ENCODE peak calls at places on chromosomes 13 and 19, in five cellular contexts. One of them, this sample, is unnamed.

GRCh38 chr13:36030670-36031331 is 100.4 kb downstream of the DCLK1 start:
- DNase-seq in H1: no peak
- DNase-seq in K562: no peak
- DNase-seq in HepG2: no peak
- DNase-seq in GM12878: no peak
- DNase-seq in this sample: peak; percentile 20

GRCh38 chr19:41698746-41699230 is 9.6 kb upstream of the CEACAM5 start:
- DNase-seq in H1: no peak
- DNase-seq in GM12878: peak; percentile 13
- DNase-seq in K562: no peak
- DNase-seq in HepG2: no peak
- DNase-seq in this sample: no peak

GRCh38 chr19:32519023-32519422 is 62.0 kb upstream of the PDCD5 start:
- DNase-seq in GM12878: no peak
- DNase-seq in H1: no peak
- DNase-seq in HepG2: no peak
- DNase-seq in K562: no peak
- DNase-seq in this sample: no peak

GRCh38 chr19:58379276-58379675 is 1.6 kb downstream of the ZNF837 start:
- DNase-seq in GM12878: no peak
- DNase-seq in K562: no peak
- DNase-seq in H1: no peak
- DNase-seq in HepG2: no peak
- DNase-seq in this sample: no peak

GRCh38 chr13:113357529-113357928 is 6.4 kb downstream of the GRTP1 start:
- DNase-seq in HepG2: no peak
- DNase-seq in GM12878: no peak
- DNase-seq in H1: no peak
- DNase-seq in K562: no peak
- DNase-seq in this sample: no peak

GRCh38 chr13:97627566-97627965 is 193.6 kb downstream of the RAP2A start:
- DNase-seq in HepG2: peak; percentile 50
- DNase-seq in GM12878: no peak
- DNase-seq in H1: no peak
- DNase-seq in K562: peak; percentile 10
- DNase-seq in this sample: no peak

GRCh38 chr13:48942131-48942530 is 33.6 kb upstream of the FNDC3A start:
- DNase-seq in GM12878: no peak
- DNase-seq in K562: no peak
- DNase-seq in H1: no peak
- DNase-seq in HepG2: no peak
- DNase-seq in this sample: no peak

GRCh38 chr19:50198431-50199253 is 4.8 kb upstream of the MYH14 start:
- DNase-seq in H1: no peak
- DNase-seq in HepG2: no peak
- DNase-seq in K562: no peak
- DNase-seq in GM12878: no peak
- DNase-seq in this sample: no peak

GRCh38 chr13:52345048-52345447 is 60.9 kb downstream of the THSD1 start:
- DNase-seq in H1: no peak
- DNase-seq in GM12878: no peak
- DNase-seq in HepG2: no peak
- DNase-seq in K562: no peak
- DNase-seq in this sample: no peak

GRCh38 chr13:45773236-45773635 is 71.1 kb downstream of the CBY2 start:
- DNase-seq in K562: no peak
- DNase-seq in HepG2: no peak
- DNase-seq in H1: no peak
- DNase-seq in GM12878: no peak
- DNase-seq in this sample: no peak

GRCh38 chr13:75495938-75496337 is 14.0 kb upstream of the TBC1D4 start:
- DNase-seq in K562: no peak
- DNase-seq in GM12878: no peak
- DNase-seq in H1: no peak
- DNase-seq in HepG2: no peak
- DNase-seq in this sample: no peak

GRCh38 chr19:47310819-47311218 is 1.2 kb downstream of the C5AR1 start:
- DNase-seq in H1: no peak
- DNase-seq in GM12878: no peak
- DNase-seq in HepG2: peak; percentile 36
- DNase-seq in K562: no peak
- DNase-seq in this sample: peak; percentile 62

GRCh38 chr13:26759156-26759906 is 1.3 kb downstream of the GPR12 start:
- DNase-seq in H1: no peak
- DNase-seq in GM12878: no peak
- DNase-seq in HepG2: no peak
- DNase-seq in K562: no peak
- DNase-seq in this sample: peak; percentile 57

GRCh38 chr13:48233886-48234488 is 981 bp downstream of the ITM2B start:
- DNase-seq in K562: no peak
- DNase-seq in HepG2: no peak
- DNase-seq in H1: no peak
- DNase-seq in GM12878: peak; percentile 30
- DNase-seq in this sample: no peak

GRCh38 chr19:45863840-45864628 is at the start of gene FOXA3:
- DNase-seq in H1: peak; percentile 87
- DNase-seq in K562: peak; percentile 96
- DNase-seq in HepG2: peak; percentile 64
- DNase-seq in GM12878: no peak
- DNase-seq in this sample: peak; percentile 87

DNA sequence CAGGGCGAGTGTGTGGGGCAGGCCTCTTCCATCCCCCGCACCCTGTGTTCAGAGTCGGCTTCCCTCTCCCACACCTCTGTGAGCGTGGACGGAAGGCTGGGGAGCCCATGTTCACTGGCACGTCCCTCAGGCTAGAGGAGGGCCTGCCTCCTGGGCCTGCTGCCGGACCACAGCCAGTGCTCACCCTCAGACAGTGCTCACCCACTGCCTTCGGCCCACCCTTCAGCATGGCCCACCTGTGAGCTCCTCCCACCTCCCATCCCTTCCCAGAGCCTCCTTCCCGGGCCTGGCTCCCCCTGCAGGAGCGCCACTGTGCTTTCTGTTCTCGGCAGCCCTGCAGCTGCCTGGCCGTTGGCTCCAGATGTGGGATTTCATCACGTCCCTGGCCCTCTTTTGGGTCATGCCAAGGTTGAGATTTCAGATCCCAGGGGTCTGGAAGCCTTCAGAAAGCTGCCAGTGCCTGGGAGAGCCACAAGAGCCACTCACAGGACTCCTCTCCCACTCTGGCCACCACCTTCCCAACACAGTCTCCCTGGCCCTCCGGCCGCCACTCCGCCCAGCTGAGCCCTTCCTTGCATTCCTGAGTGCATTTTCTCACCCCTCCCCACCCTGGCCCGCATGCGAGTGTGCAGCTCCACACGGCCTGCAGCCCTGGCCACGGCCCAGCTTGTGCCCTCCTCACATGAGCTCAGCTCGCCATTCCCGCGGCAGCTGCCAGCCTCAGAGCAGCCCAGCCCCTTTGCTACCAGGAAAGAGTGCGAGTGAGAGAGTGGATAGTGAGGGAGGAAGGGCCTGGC is 25.3 kb downstream of the CAPN12 start:
- DNase-seq in GM12878: no peak
- DNase-seq in HepG2: no peak
- DNase-seq in H1: peak; percentile 67
- DNase-seq in K562: peak; percentile 26
- DNase-seq in this sample: peak; percentile 64
- TF ChIP-seq GABPA in GM12878: no peak
- TF ChIP-seq GABPA in HepG2: no peak
- TF ChIP-seq GABPA in H1: no peak
- TF ChIP-seq GABPA in K562: no peak
- TF ChIP-seq GABPA in this sample: no peak

GRCh38 chr19:31126236-31126635 is 223.0 kb downstream of the TSHZ3 start:
- DNase-seq in K562: no peak
- DNase-seq in HepG2: no peak
- DNase-seq in GM12878: no peak
- DNase-seq in H1: no peak
- DNase-seq in this sample: no peak

GRCh38 chr19:31132753-31133110 is 216.5 kb downstream of the TSHZ3 start:
- DNase-seq in GM12878: no peak
- DNase-seq in H1: no peak
- DNase-seq in HepG2: no peak
- DNase-seq in K562: no peak
- DNase-seq in this sample: no peak

GRCh38 chr19:31128291-31128690 is 220.9 kb downstream of the TSHZ3 start:
- DNase-seq in GM12878: no peak
- DNase-seq in HepG2: no peak
- DNase-seq in K562: no peak
- DNase-seq in H1: no peak
- DNase-seq in this sample: no peak

GRCh38 chr19:31125071-31125470 is 224.2 kb downstream of the TSHZ3 start:
- DNase-seq in HepG2: no peak
- DNase-seq in GM12878: no peak
- DNase-seq in K562: no peak
- DNase-seq in H1: no peak
- DNase-seq in this sample: no peak

GRCh38 chr19:31127132-31127967 is 221.9 kb downstream of the TSHZ3 start:
- DNase-seq in GM12878: no peak
- DNase-seq in K562: no peak
- DNase-seq in HepG2: no peak
- DNase-seq in H1: no peak
- DNase-seq in this sample: no peak
- TF ChIP-seq EP300 in GM12878: no peak
- TF ChIP-seq EP300 in K562: no peak
- TF ChIP-seq EP300 in HepG2: no peak
- TF ChIP-seq EP300 in H1: no peak
- TF ChIP-seq EP300 in this sample: peak; percentile 19

DNA sequence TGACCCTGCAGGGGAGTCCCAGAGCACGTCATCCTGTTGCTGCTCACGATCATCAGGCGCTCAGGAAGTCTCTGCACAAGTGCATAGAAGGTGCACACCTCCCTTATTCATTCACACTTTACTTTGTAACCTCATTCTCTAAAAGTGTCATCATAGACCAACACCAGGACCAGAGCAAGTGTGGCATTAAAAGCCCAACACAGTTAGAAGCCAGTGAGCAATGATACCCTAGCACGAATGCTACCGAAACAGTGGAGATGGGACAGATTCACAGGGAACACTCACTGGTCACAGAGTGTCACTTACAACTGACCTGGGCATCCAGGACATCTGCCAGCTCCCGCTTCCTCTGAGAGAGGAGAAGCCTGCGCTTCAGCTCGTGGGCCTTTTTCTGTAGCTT is 17.0 kb downstream of the HAUS8 start:
- DNase-seq in GM12878: no peak
- DNase-seq in K562: no peak
- DNase-seq in HepG2: no peak
- DNase-seq in H1: no peak
- DNase-seq in this sample: no peak
- TF ChIP-seq JUND in GM12878: no peak
- TF ChIP-seq JUND in K562: no peak
- TF ChIP-seq JUND in HepG2: no peak
- TF ChIP-seq JUND in H1: no peak
- TF ChIP-seq JUND in this sample: no peak

DNA sequence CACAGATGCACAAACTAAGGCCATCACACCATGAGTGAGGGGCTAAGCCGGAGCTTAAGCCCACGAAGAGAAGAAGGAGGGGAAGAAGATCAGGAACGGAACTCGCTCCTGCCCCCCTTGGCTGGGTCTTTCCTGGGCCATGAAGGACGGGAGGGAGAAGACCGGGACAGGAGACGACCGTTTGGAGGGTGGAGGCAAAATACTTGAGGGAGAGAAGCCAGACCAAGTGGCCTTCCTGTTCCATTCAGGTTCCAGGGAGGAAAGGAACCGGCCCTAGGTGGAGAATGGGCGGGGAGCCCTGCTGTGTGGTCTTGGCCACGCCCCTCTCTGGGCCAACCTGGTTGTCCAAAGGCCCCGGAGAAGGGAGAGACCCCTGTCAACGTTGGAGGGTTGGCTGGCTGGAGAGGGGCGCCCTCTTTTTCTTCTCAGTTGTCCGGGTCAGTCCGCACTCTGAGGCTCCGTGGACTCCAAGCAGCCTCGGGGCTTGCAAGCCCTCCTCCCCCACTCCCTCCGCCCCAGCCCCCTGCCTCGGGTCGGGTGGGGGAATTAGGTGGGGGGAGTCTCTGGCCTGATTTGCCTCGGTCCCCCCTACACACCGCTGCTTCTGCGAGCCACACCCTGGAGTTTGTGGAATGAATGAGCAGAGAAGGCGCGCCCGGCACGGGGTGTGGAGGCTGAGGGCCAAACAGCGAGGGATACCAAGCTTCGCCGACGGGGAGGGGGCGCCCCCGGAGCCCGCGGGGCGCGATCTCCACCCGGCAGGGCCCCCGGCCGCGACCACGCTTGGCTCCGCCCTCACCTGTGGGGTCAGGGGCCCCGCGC is 771 bp downstream of the FBN3 start:
- DNase-seq in GM12878: no peak
- DNase-seq in H1: peak; percentile 87
- DNase-seq in HepG2: no peak
- DNase-seq in K562: peak; percentile 32
- DNase-seq in this sample: peak; percentile 62
- TF ChIP-seq GABPA in GM12878: no peak
- TF ChIP-seq GABPA in H1: no peak
- TF ChIP-seq GABPA in HepG2: no peak
- TF ChIP-seq GABPA in K562: no peak
- TF ChIP-seq GABPA in this sample: no peak

GRCh38 chr13:30196025-30196424 is 111.3 kb downstream of the KATNAL1 start:
- DNase-seq in H1: no peak
- DNase-seq in GM12878: no peak
- DNase-seq in HepG2: no peak
- DNase-seq in K562: no peak
- DNase-seq in this sample: peak; percentile 77
- TF ChIP-seq EP300 in H1: no peak
- TF ChIP-seq EP300 in GM12878: no peak
- TF ChIP-seq EP300 in HepG2: no peak
- TF ChIP-seq EP300 in K562: no peak
- TF ChIP-seq EP300 in this sample: no peak

GRCh38 chr19:10209305-10209704 is 14.6 kb upstream of the DNMT1 start:
- DNase-seq in HepG2: no peak
- DNase-seq in H1: no peak
- DNase-seq in GM12878: no peak
- DNase-seq in K562: no peak
- DNase-seq in this sample: no peak
- TF ChIP-seq JUND in HepG2: no peak
- TF ChIP-seq JUND in H1: no peak
- TF ChIP-seq JUND in GM12878: no peak
- TF ChIP-seq JUND in K562: no peak
- TF ChIP-seq JUND in this sample: no peak

This sample was measured in SK-N-SH.